ENCODE peak calls at places on chromosomes 6 and 20, in ten cellular contexts. Y, F, R, G, I, C, H, S, Z and Q are unnamed samples.

GRCh38 chr20:1301031-1301529 is 27.9 kb downstream of the SDCBP2 start:
- DNase-seq in Y (peak; percentile 66), F (peak; percentile 73), R (no peak), G (no peak), I (no peak), C (no peak), H (no peak), S (no peak), Z (peak; percentile 61), Q (peak; percentile 84)

GRCh38 chr20:61120595-61121515 is 131.2 kb upstream of the CDH4 start:
- DNase-seq in Y (peak; percentile 50), F (peak; percentile 80), R (peak; percentile 26), G (peak; percentile 61), I (peak; percentile 48), C (no peak), H (no peak), S (no peak), Z (peak; percentile 62), Q (peak; percentile 57)

GRCh38 chr6:62808575-62809293 is 402.5 kb upstream of the FKBP1C start:
- DNase-seq in Y (no peak), F (no peak), R (no peak), G (no peak), I (no peak), C (no peak), H (no peak), S (no peak), Z (no peak), Q (no peak)

GRCh38 chr6:108565091-108565766 is 4.5 kb downstream of the FOXO3 start:
- DNase-seq in Y (peak; percentile 65), F (no peak), R (no peak), G (no peak), I (no peak), C (no peak), H (no peak), S (peak; percentile 89), Z (peak; percentile 52), Q (peak; percentile 22)

GRCh38 chr20:34240698-34241615 is at the start of gene ASIP:
- DNase-seq in Y (no peak), F (no peak), R (no peak), G (no peak), I (no peak), C (no peak), H (no peak), S (no peak), Z (no peak), Q (no peak)

GRCh38 chr6:83609248-83609647 is 96.9 kb downstream of the PRSS35 start:
- DNase-seq in Y (no peak), F (no peak), R (no peak), G (no peak), I (no peak), C (no peak), H (no peak), S (no peak), Z (no peak), Q (no peak)

GRCh38 chr20:21826946-21827345 is 121.5 kb downstream of the PAX1 start:
- DNase-seq in Y (no peak), F (peak; percentile 58), R (no peak), G (peak; percentile 21), I (no peak), C (no peak), H (no peak), S (no peak), Z (no peak), Q (no peak)

GRCh38 chr6:145749632-145750031 is 14.3 kb upstream of the EPM2A start:
- DNase-seq in Y (peak; percentile 82), F (no peak), R (no peak), G (no peak), I (no peak), C (no peak), H (no peak), S (peak; percentile 41), Z (peak; percentile 77), Q (no peak)

GRCh38 chr20:3156811-3157619 is 2.6 kb downstream of the FASTKD5 start:
- DNase-seq in Y (peak; percentile 30), F (no peak), R (no peak), G (no peak), I (no peak), C (no peak), H (no peak), S (peak; percentile 79), Z (peak; percentile 36), Q (peak; percentile 39)

GRCh38 chr20:8156603-8157079 is 24.6 kb downstream of the PLCB1 start:
- DNase-seq in Y (peak; percentile 27), F (no peak), R (no peak), G (no peak), I (peak; percentile 31), C (no peak), H (no peak), S (peak; percentile 32), Z (peak; percentile 8), Q (no peak)

GRCh38 chr6:101806241-101806640 is 412.7 kb downstream of the GRIK2 start:
- DNase-seq in Y (peak; percentile 28), F (no peak), R (no peak), G (no peak), I (no peak), C (no peak), H (no peak), S (no peak), Z (peak; percentile 42), Q (no peak)

GRCh38 chr6:132812255-132812732 is 2.1 kb upstream of the RPS12 start:
- DNase-seq in Y (peak; percentile 61), F (no peak), R (no peak), G (no peak), I (no peak), C (no peak), H (no peak), S (peak; percentile 27), Z (peak; percentile 58), Q (no peak)

DNA sequence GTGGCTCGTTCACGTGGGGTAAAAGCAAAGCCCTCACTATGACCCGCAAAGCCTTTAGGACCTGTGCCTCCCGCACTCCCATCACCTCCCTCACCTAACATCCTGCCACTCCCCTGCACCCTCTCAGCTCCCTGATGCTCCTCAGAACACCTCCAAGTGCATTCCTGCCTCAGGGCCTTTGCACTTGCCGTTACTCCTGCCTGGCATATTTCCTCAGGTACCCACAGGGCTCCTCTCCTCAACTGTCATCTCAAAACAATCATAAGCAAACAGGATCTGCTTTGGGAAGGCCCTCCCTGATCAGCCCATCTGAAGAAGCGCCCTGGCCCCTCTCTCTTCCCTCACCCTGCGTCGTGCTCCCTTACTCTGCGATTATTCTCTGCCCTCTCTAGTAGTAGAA is 49.1 kb downstream of the FGD2 start:
- DNase-seq in Y (no peak), F (no peak), R (no peak), G (no peak), I (no peak), C (no peak), H (no peak), S (no peak), Z (no peak), Q (no peak)
- TF ChIP-seq CTCF in Y (no peak), F (no peak), R (no peak), G (no peak), I (no peak), C (no peak), H (no peak), S (no peak), Z (no peak), Q (no peak)

GRCh38 chr20:40471261-40471629 is 217.8 kb downstream of the MAFB start:
- DNase-seq in Y (peak; percentile 40), F (peak; percentile 65), R (no peak), G (peak; percentile 47), I (no peak), C (no peak), H (no peak), S (peak; percentile 23), Z (peak; percentile 58), Q (no peak)
- TF ChIP-seq CTCF in Y (peak; percentile 66), F (peak; percentile 69), R (peak; percentile 21), G (no peak), I (no peak), C (peak; percentile 45), H (no peak), S (no peak), Z (peak; percentile 47), Q (no peak)

GRCh38 chr20:49602370-49603208 is 34.7 kb upstream of the PTGIS start:
- DNase-seq in Y (no peak), F (no peak), R (no peak), G (no peak), I (no peak), C (no peak), H (no peak), S (no peak), Z (no peak), Q (no peak)

GRCh38 chr20:49599746-49600113 is 31.8 kb upstream of the PTGIS start:
- DNase-seq in Y (no peak), F (no peak), R (no peak), G (no peak), I (no peak), C (no peak), H (no peak), S (no peak), Z (no peak), Q (no peak)

GRCh38 chr20:49607568-49607967 is 39.6 kb upstream of the PTGIS start:
- DNase-seq in Y (no peak), F (no peak), R (no peak), G (no peak), I (no peak), C (no peak), H (no peak), S (no peak), Z (no peak), Q (no peak)

GRCh38 chr20:49601153-49601924 is 33.4 kb upstream of the PTGIS start:
- DNase-seq in Y (no peak), F (no peak), R (no peak), G (no peak), I (no peak), C (no peak), H (no peak), S (no peak), Z (no peak), Q (no peak)

GRCh38 chr20:49603209-49603627 is 35.3 kb upstream of the PTGIS start:
- DNase-seq in Y (no peak), F (peak; percentile 71), R (no peak), G (peak; percentile 47), I (no peak), C (no peak), H (no peak), S (peak; percentile 32), Z (no peak), Q (peak; percentile 35)
- TF ChIP-seq CTCF in Y (peak; percentile 18), F (peak; percentile 66), R (no peak), G (no peak), I (no peak), C (peak; percentile 39), H (no peak), S (peak; percentile 28), Z (no peak), Q (peak; percentile 6)

DNA sequence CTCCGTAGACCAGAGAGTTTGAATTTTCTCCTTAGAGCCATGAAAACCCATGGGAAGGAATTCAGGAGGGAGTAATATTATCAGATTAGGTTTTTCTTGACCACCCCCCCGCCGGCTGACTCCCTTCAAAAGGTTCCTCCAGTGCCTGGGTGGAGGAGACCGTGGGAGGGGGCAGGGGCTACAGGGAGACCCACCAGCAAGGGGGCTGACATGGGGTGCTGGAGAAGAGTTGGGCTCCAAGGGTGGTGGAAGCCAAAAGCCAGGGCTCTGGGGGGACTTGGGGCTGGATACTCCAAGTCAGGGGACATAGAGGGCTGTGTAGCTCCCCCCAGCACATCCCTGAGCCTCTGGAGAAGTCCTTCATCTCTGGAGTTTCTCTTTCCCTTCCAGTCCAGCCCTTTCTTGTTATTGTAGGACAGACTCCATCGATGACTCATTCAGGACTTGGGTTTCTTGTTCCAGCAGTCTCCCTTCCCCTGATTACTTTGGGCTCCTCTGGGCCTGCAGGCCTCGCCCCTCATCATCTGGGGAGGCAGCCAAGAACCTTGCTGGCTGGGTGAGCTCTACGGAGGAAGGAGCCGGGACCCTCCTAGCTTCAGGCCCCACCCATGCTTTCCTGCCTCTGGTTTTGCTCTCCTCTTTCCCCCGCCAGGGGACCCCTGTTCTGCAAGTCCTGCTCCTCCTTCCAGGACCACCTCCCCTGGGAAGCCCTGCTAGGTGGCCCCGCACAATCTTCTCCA is 10.5 kb upstream of the KIAA1755 start:
- DNase-seq in Y (peak; percentile 87), F (no peak), R (no peak), G (no peak), I (peak; percentile 36), C (peak; percentile 77), H (no peak), S (no peak), Z (peak; percentile 92), Q (no peak)
- TF ChIP-seq CTCF in Y (no peak), F (no peak), R (no peak), G (no peak), I (no peak), C (no peak), H (no peak), S (no peak), Z (no peak), Q (no peak)